ENCODE peak calls at places on chromosomes 1 and 21, in five cellular contexts. G is activated gamma-delta T cell, F is NCI-H748 treated with DMSO at 0.1 percent for 48 hours, K is NB4, H is head of caudate nucleus. T is an unnamed sample.

GRCh38 chr1:197725044-197725443 is 50.2 kb downstream of the DENND1B start:
- DNase-seq in G (no peak), F (no peak), K (peak), H (no peak), T (no peak)

GRCh38 chr1:167159782-167160181 is 60.9 kb upstream of the POU2F1 start:
- DNase-seq in G (no peak), F (no peak), K (no peak), H (no peak), T (no peak)

GRCh38 chr1:16266411-16267118 is 29.6 kb upstream of the CPLANE2 start:
- DNase-seq in G (no peak), F (no peak), K (no peak), H (no peak), T (no peak)

GRCh38 chr21:16324630-16325029 is 594.8 kb downstream of the USP25 start:
- DNase-seq in G (no peak), F (no peak), K (no peak), H (no peak), T (no peak)

GRCh38 chr1:50237081-50237480 is 128.4 kb downstream of the ELAVL4 start:
- DNase-seq in G (no peak), F (no peak), K (no peak), H (no peak), T (no peak)

GRCh38 chr1:118863688-118864087 is 124.5 kb downstream of the TBX15 start:
- DNase-seq in G (no peak), F (no peak), K (peak), H (no peak), T (no peak)

GRCh38 chr1:95118019-95118499 is 904 bp downstream of the TLCD4 start:
- DNase-seq in G (no peak), F (no peak), K (peak), H (peak), T (no peak)

GRCh38 chr1:28602536-28603439 is 10.7 kb downstream of the RAB42 start:
- DNase-seq in G (no peak), F (peak), K (peak), H (no peak), T (no peak)

GRCh38 chr21:25862596-25862995 is 127.8 kb downstream of the GABPA start:
- DNase-seq in G (no peak), F (no peak), K (peak), H (no peak), T (no peak)

GRCh38 chr1:198776602-198777029 is 137.8 kb downstream of the PTPRC start:
- DNase-seq in G (no peak), F (no peak), K (peak), H (no peak), T (no peak)

GRCh38 chr21:35563885-35564451 is 496.4 kb downstream of the SETD4 start:
- DNase-seq in G (no peak), F (no peak), K (peak), H (no peak), T (no peak)

GRCh38 chr1:175208773-175209492 is 16.4 kb upstream of the KIAA0040 start:
- DNase-seq in G (no peak), F (no peak), K (peak), H (no peak), T (no peak)

GRCh38 chr1:245718123-245718522 is 563.3 kb downstream of the KIF26B start:
- DNase-seq in G (no peak), F (no peak), K (no peak), H (no peak), T (no peak)

GRCh38 chr1:201468501-201468843 is 516 bp downstream of the PHLDA3 start:
- DNase-seq in G (no peak), F (no peak), K (no peak), H (no peak), T (no peak)

GRCh38 chr1:113147073-113147625 is 74.2 kb downstream of the LRIG2 start:
- DNase-seq in G (no peak), F (no peak), K (no peak), H (no peak), T (no peak)

GRCh38 chr1:164188507-164188906 is 370.5 kb upstream of the PBX1 start:
- DNase-seq in G (no peak), F (no peak), K (no peak), H (no peak), T (no peak)

GRCh38 chr21:26614251-26614650 is 41.2 kb upstream of the CYYR1 start:
- DNase-seq in G (no peak), F (no peak), K (no peak), H (no peak), T (no peak)

GRCh38 chr1:23196627-23197328 is 20.5 kb downstream of the HTR1D start:
- DNase-seq in G (no peak), F (no peak), K (no peak), H (no peak), T (no peak)

GRCh38 chr1:193709607-193710006 is 523.2 kb upstream of the B3GALT2 start:
- DNase-seq in G (no peak), F (no peak), K (no peak), H (no peak), T (no peak)

T was measured in LNCaP clone FGC.